ENCODE peak calls at places on chromosomes 13 and 19, in four cellular contexts. N is gastrocnemius medialis, P is dermis microvascular lymphatic vessel endothelial cell, T is T-helper 9 cell. E is an unnamed sample.

GRCh38 chr13:108227651-108228272 is 9.6 kb downstream of the ABHD13 start:
- DNase-seq in N (no peak), P (peak), T (no peak), E (no peak)

GRCh38 chr13:26377038-26377437 is 123.1 kb downstream of the CDK8 start:
- DNase-seq in N (no peak), P (no peak), T (no peak), E (no peak)

GRCh38 chr13:51488212-51488611 is 35.4 kb upstream of the INTS6 start:
- DNase-seq in T (no peak), N (no peak), P (no peak), E (no peak)

GRCh38 chr19:30063184-30064020 is 121.4 kb downstream of the URI1 start:
- DNase-seq in T (no peak), P (no peak), N (no peak), E (no peak)

GRCh38 chr13:66214467-66214866 is 1015.7 kb downstream of the PCDH9 start:
- DNase-seq in P (no peak), N (no peak), T (no peak), E (no peak)

GRCh38 chr13:93265800-93266199 is 39.2 kb downstream of the GPC6 start:
- DNase-seq in T (no peak), N (no peak), P (no peak), E (no peak)

GRCh38 chr13:31764556-31764955 is 25.2 kb downstream of the RXFP2 start:
- DNase-seq in N (no peak), T (no peak), P (no peak), E (no peak)

GRCh38 chr13:74662895-74663294 is 528.7 kb upstream of the KLF12 start:
- DNase-seq in T (no peak), N (no peak), P (no peak), E (no peak)

GRCh38 chr19:38452430-38453366 is 19.2 kb downstream of the RYR1 start:
- DNase-seq in T (no peak), N (peak), P (no peak), E (no peak)

GRCh38 chr13:45674908-45675307 is 27.2 kb upstream of the CBY2 start:
- DNase-seq in N (no peak), T (no peak), P (no peak), E (no peak)

GRCh38 chr19:46493236-46494114 is 2.2 kb downstream of the PNMA8B start:
- DNase-seq in P (no peak), T (no peak), N (no peak), E (peak)

GRCh38 chr13:65460136-65460535 is 1770.0 kb downstream of the PCDH9 start:
- DNase-seq in N (no peak), P (no peak), T (no peak), E (no peak)

GRCh38 chr13:48456546-48456945 is 43.6 kb upstream of the LPAR6 start:
- DNase-seq in T (no peak), P (no peak), N (no peak), E (no peak)

GRCh38 chr13:26985285-26985878 is 186.2 kb downstream of the USP12 start:
- DNase-seq in P (peak), T (peak), N (peak), E (peak)

GRCh38 chr13:99214232-99214631 is 13.6 kb downstream of the UBAC2 start:
- DNase-seq in P (no peak), T (no peak), N (no peak), E (no peak)

GRCh38 chr13:111903143-111903542 is 163.8 kb upstream of the SOX1 start:
- DNase-seq in N (no peak), T (no peak), P (no peak), E (no peak)

GRCh38 chr19:2455481-2456300 is 1.1 kb downstream of the LMNB2 start:
- DNase-seq in T (peak), N (no peak), P (no peak), E (no peak)

GRCh38 chr13:36454962-36455361 is 22.7 kb downstream of the CCNA1 start:
- DNase-seq in P (no peak), T (no peak), N (no peak), E (no peak)

GRCh38 chr19:47221890-47222289 is 9.1 kb downstream of the BBC3 start:
- DNase-seq in T (no peak), N (no peak), P (no peak), E (no peak)

GRCh38 chr13:100534147-100534818 is 54.3 kb downstream of the GGACT start:
- DNase-seq in N (no peak), P (no peak), T (no peak), E (no peak)

GRCh38 chr13:46728777-46729176 is 68.2 kb downstream of the ESD start:
- DNase-seq in P (no peak), N (no peak), T (no peak), E (no peak)

GRCh38 chr19:36014029-36014924 is at the start of gene ALKBH6:
- DNase-seq in T (peak), N (peak), P (peak), E (peak)

GRCh38 chr19:46514589-46515289 is 19.1 kb upstream of the PNMA8B start:
- DNase-seq in P (no peak), T (no peak), N (no peak), E (no peak)

GRCh38 chr19:55644191-55644833 is 863 bp downstream of the ZNF581 start:
- DNase-seq in N (no peak), P (no peak), T (no peak), E (no peak)

GRCh38 chr19:32200312-32201038 is 144.9 kb upstream of the ZNF507 start:
- DNase-seq in P (no peak), T (no peak), N (no peak), E (no peak)

GRCh38 chr13:80337706-80338105 is 3.2 kb downstream of the SPRY2 start:
- DNase-seq in T (no peak), P (no peak), N (no peak), E (no peak)

GRCh38 chr19:3976495-3977241 is 5.8 kb upstream of the DAPK3 start:
- DNase-seq in N (peak), P (no peak), T (no peak), E (peak)

GRCh38 chr13:79402074-79402635 is 3.9 kb downstream of the RBM26 start:
- DNase-seq in P (no peak), N (no peak), T (no peak), E (no peak)